ENCODE peak calls at places on chromosome 3, in eight cellular contexts. U, D, L, S, V, E, B and M are unnamed samples.

GRCh38 chr3:119637679-119638525 is 22.5 kb downstream of the POPDC2 start:
- DNase-seq in U (no peak), D (peak), L (peak), S (no peak), V (no peak), E (no peak), B (no peak), M (no peak)

GRCh38 chr3:96319176-96319575 is 495.2 kb upstream of the EPHA6 start:
- DNase-seq in U (no peak), D (peak), L (no peak), S (no peak), V (no peak), E (no peak), B (no peak), M (no peak)

GRCh38 chr3:22684739-22685138 is 518.4 kb upstream of the UBE2E2 start:
- DNase-seq in U (no peak), D (no peak), L (no peak), S (no peak), V (no peak), E (no peak), B (no peak), M (no peak)

GRCh38 chr3:189519458-189519857 is 111.7 kb upstream of the TP63 start:
- DNase-seq in U (no peak), D (no peak), L (no peak), S (no peak), V (no peak), E (no peak), B (no peak), M (no peak)

GRCh38 chr3:110542552-110543164 is 529.0 kb upstream of the NECTIN3 start:
- DNase-seq in U (no peak), D (peak), L (no peak), S (no peak), V (no peak), E (no peak), B (no peak), M (no peak)

GRCh38 chr3:131193671-131194291 is 167.1 kb downstream of the NEK11 start:
- DNase-seq in U (no peak), D (no peak), L (no peak), S (no peak), V (no peak), E (no peak), B (no peak), M (no peak)

GRCh38 chr3:23928525-23928924 is 11.6 kb downstream of the RPL15 start:
- DNase-seq in U (no peak), D (no peak), L (no peak), S (no peak), V (no peak), E (peak), B (no peak), M (no peak)

GRCh38 chr3:179769411-179770247 is 116.8 kb downstream of the USP13 start:
- DNase-seq in U (no peak), D (no peak), L (no peak), S (no peak), V (peak), E (no peak), B (no peak), M (no peak)

GRCh38 chr3:62574499-62574898 is 201.1 kb upstream of the FEZF2 start:
- DNase-seq in U (no peak), D (no peak), L (no peak), S (no peak), V (no peak), E (no peak), B (no peak), M (no peak)

GRCh38 chr3:86739244-86739643 is 251.7 kb downstream of the VGLL3 start:
- DNase-seq in U (no peak), D (no peak), L (no peak), S (no peak), V (no peak), E (no peak), B (no peak), M (no peak)